ENCODE peak calls at places on chromosomes 13 and 19, in six cellular contexts. M, A, H, Q, P and R are unnamed samples.

GRCh38 chr19:2476451-2477140 is 669 bp downstream of the GADD45B start:
- DNase-seq in P (peak), H (peak), M (no peak), Q (peak), A (peak), R (no peak)

GRCh38 chr13:63909726-63910125 is 2494.1 kb upstream of the PCDH20 start:
- DNase-seq in Q (no peak), P (no peak), H (no peak), M (no peak), A (no peak), R (no peak)

GRCh38 chr13:59447846-59448620 is 715.7 kb downstream of the DIAPH3 start:
- DNase-seq in H (peak), A (no peak), Q (no peak), P (no peak), M (no peak), R (no peak)

GRCh38 chr19:28847468-28847867 is 365.5 kb downstream of the UQCRFS1 start:
- DNase-seq in Q (no peak), A (no peak), M (no peak), H (peak), P (no peak), R (peak)

GRCh38 chr19:11499327-11499726 is 6.3 kb downstream of the ZNF653 start:
- DNase-seq in P (no peak), H (no peak), M (no peak), Q (no peak), A (no peak), R (no peak)

GRCh38 chr19:10672529-10673150 is 18.5 kb downstream of the ILF3 start:
- DNase-seq in A (no peak), M (no peak), Q (no peak), H (no peak), P (no peak), R (no peak)

GRCh38 chr19:7142771-7143170 is 73.3 kb downstream of the ZNF557 start:
- DNase-seq in Q (no peak), H (no peak), M (no peak), P (no peak), A (no peak), R (no peak)

GRCh38 chr19:38769635-38770211 is 3.6 kb downstream of the LGALS7 start:
- DNase-seq in M (peak), H (peak), A (peak), P (peak), Q (peak), R (no peak)

GRCh38 chr19:37933965-37934364 is 27.0 kb downstream of the SIPA1L3 start:
- DNase-seq in M (no peak), A (no peak), Q (no peak), P (no peak), H (peak), R (peak)

GRCh38 chr19:34120846-34121639 is 51.3 kb upstream of the LSM14A start:
- DNase-seq in H (peak), M (no peak), A (no peak), Q (peak), P (no peak), R (peak)

GRCh38 chr19:17779281-17779930 is 15.5 kb upstream of the B3GNT3 start:
- DNase-seq in Q (peak), P (no peak), H (peak), A (peak), M (no peak), R (no peak)

GRCh38 chr19:40089462-40089861 is 1.3 kb downstream of the ZNF780A start:
- DNase-seq in P (no peak), H (peak), A (peak), Q (no peak), M (no peak), R (no peak)

GRCh38 chr13:113659337-113659736 is 1.3 kb upstream of the ATP4B start:
- DNase-seq in P (no peak), H (no peak), Q (no peak), A (peak), M (no peak), R (no peak)

GRCh38 chr13:36548129-36548528 is 115.8 kb downstream of the CCNA1 start:
- DNase-seq in M (no peak), P (no peak), H (no peak), Q (no peak), A (no peak), R (no peak)

GRCh38 chr19:33040994-33041827 is 23.5 kb downstream of the RHPN2 start:
- DNase-seq in P (peak), Q (no peak), M (no peak), A (no peak), H (no peak), R (no peak)

GRCh38 chr19:1284293-1284978 is 1.2 kb upstream of the EFNA2 start:
- DNase-seq in M (no peak), A (no peak), P (no peak), H (no peak), Q (no peak), R (no peak)

GRCh38 chr13:72820156-72820897 is 38.4 kb downstream of the PIBF1 start:
- DNase-seq in A (no peak), M (no peak), P (no peak), H (peak), Q (no peak), R (no peak)

GRCh38 chr19:17025361-17025760 is 1.2 kb downstream of the CPAMD8 start:
- DNase-seq in A (no peak), M (no peak), P (no peak), H (no peak), Q (no peak), R (no peak)

GRCh38 chr13:78910147-78910546 is 251.2 kb upstream of the OBI1 start:
- DNase-seq in M (no peak), A (no peak), Q (no peak), P (no peak), H (no peak), R (no peak)

GRCh38 chr19:51837145-51837544 is 42.2 kb downstream of the FPR3 start:
- DNase-seq in P (no peak), A (no peak), Q (peak), M (no peak), H (no peak), R (no peak)

GRCh38 chr13:51435002-51435578 is 17.7 kb downstream of the INTS6 start:
- DNase-seq in H (peak), Q (no peak), P (no peak), M (no peak), A (no peak), R (no peak)

GRCh38 chr19:52527954-52528326 is 472 bp downstream of the ZNF808 start:
- DNase-seq in H (no peak), Q (peak), M (no peak), P (no peak), A (peak), R (no peak)

GRCh38 chr13:27978301-27978968 is 9.3 kb upstream of the CDX2 start:
- DNase-seq in Q (no peak), A (no peak), P (no peak), M (no peak), H (no peak), R (no peak)

GRCh38 chr13:73422973-73423372 is 364.2 kb downstream of the KLF5 start:
- DNase-seq in A (no peak), M (no peak), Q (no peak), P (no peak), H (no peak), R (no peak)

GRCh38 chr13:75440100-75440499 is 41.9 kb downstream of the TBC1D4 start:
- DNase-seq in A (no peak), H (no peak), M (no peak), Q (no peak), P (no peak), R (no peak)

GRCh38 chr19:18908917-18909619 is 10.1 kb downstream of the COPE start:
- DNase-seq in M (no peak), Q (no peak), P (no peak), H (no peak), A (peak), R (no peak)

DNA sequence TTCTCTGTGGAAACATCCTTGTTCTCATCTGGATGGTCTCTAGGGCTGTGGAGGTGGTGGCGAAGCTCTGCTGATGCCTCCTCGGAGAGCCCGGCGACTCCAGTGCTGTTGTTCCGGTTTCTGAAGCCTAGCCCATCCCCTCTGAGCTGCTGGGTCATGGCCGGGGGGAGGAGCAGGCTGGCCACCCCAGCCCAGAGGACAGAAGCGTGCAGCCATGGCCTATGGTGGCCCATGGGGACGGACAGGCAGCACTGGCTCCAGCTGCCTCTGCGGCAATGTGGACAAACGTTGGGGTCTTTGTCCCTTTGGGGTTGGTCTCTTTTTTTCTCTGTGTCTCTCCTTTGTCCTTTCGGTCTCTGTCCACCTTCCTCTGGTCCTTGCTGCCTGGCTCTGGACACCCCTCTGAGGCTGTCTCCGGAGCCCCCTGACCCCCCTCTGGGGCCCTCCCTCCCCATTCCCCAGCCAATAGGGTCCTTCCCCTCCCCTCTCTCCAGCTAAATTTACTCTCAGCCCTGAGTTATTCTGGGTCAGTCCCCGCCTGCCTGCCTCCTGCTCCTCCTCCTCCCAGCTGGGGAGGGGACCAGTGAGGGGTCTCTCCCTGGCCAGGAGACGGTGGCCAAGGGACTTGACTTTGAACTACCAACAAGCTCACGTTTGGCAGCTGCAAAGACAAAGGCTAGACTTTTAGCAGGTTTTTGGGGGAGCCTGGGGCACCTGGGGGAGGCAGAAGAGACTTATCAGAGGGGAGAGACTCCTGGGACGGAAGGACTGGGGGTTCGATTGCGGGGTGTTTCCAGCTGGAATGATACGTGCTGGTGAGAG is at the start of gene HRC:
- DNase-seq in H (no peak), A (no peak), Q (peak), P (no peak), M (no peak), R (no peak)
- TF ChIP-seq POLR2A in H (no peak), A (no peak), Q (peak), P (no peak), M (no peak), R (no peak)

GRCh38 chr13:111645598-111646463 is 325.4 kb downstream of the TEX29 start:
- DNase-seq in M (no peak), A (no peak), H (no peak), Q (no peak), P (no peak), R (no peak)
- TF ChIP-seq POLR2A in M (no peak), A (no peak), H (no peak), Q (no peak), P (no peak), R (no peak)

GRCh38 chr13:32427852-32428580 is at the start of gene N4BP2L1:
- DNase-seq in P (peak), Q (no peak), M (peak), H (no peak), A (peak), R (peak)

GRCh38 chr13:32428581-32429072 is 697 bp upstream of the N4BP2L1 start:
- DNase-seq in H (no peak), P (no peak), A (no peak), M (no peak), Q (no peak), R (no peak)

GRCh38 chr13:32426981-32427851 is 714 bp downstream of the N4BP2L1 start:
- DNase-seq in M (peak), A (peak), H (peak), Q (no peak), P (peak), R (no peak)

GRCh38 chr13:32425158-32425557 is 2.8 kb downstream of the N4BP2L1 start:
- DNase-seq in Q (no peak), H (no peak), A (no peak), P (no peak), M (no peak), R (no peak)

DNA sequence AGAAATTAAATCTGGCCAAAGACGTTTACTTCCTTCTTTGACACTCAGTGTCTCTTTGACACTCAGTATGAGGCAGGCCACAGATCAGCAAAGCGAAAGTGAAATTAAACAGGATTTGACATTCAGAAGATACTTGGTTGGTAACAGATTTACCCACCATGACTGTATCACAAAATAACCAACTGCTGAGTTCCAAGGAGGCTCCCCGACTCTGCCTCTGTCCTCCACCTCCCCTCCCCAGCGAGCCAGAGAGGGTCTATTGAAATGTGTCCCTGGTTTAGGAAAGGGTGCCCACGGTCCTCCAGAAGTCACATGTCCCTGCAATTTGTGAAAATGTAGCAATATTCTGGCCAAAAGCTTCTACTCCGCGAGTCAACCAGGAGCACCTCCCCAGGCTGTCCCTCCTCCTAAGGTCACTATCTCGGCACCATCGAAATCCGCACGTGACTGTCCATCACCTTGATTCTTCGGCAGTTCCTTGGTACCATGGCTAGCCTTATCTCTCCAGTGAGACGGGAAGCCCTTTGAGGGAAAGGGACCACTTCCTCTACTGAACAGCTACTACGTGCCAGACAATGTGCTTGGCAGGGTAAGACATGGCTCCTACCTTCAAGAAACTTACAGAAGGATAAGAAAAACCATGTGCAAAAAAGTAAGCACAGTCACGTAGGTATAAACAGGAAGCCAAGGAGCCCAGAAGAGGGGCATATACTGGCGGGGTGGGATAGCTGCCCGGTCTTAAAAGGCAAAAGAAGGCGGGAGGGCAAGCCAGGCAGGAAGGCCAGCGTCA is 1.5 kb downstream of the N4BP2L1 start:
- DNase-seq in M (no peak), P (no peak), Q (no peak), H (no peak), A (peak), R (no peak)
- TF ChIP-seq POLR2A in M (no peak), P (no peak), Q (no peak), H (no peak), A (no peak), R (no peak)

GRCh38 chr19:13162749-13163608 is 12.8 kb downstream of the IER2 start:
- DNase-seq in H (peak), P (peak), A (peak), Q (peak), M (peak), R (peak)
- TF ChIP-seq POLR2A in H (peak), P (no peak), A (peak), Q (peak), M (peak), R (peak)